ENCODE peak calls at places on chromosomes 2 and 18, in nine cellular contexts. C is cardiac muscle cell, Z is esophagus muscularis mucosa, R is prostate gland, K is thoracic aorta, U is tibial nerve, E is ascending aorta, J is BE2C, P is right lobe of liver. M is an unnamed sample.

GRCh38 chr2:139492301-139492700 is 712.1 kb upstream of the NXPH2 start:
- DNase-seq in K (no peak), U (no peak), C (no peak), P (no peak), Z (no peak), J (no peak), E (no peak), R (no peak), M (no peak)

GRCh38 chr2:127083819-127084503 is 23.0 kb downstream of the BIN1 start:
- DNase-seq in C (no peak), P (peak; percentile 86), E (no peak), K (peak; percentile 38), J (no peak), U (peak; percentile 95), R (peak; percentile 77), Z (peak; percentile 96), M (peak; percentile 64)

GRCh38 chr2:233769260-233769659 is 8.9 kb upstream of the MROH2A start:
- DNase-seq in E (no peak), Z (peak; percentile 60), R (no peak), U (no peak), K (no peak), P (no peak), J (no peak), C (no peak), M (no peak)

GRCh38 chr2:208546860-208547650 is 140.5 kb downstream of the PTH2R start:
- DNase-seq in Z (no peak), R (no peak), J (no peak), P (no peak), E (no peak), C (no peak), U (no peak), K (no peak), M (peak; percentile 55)

GRCh38 chr2:177530513-177531039 is 138.0 kb downstream of the AGPS start:
- DNase-seq in J (peak; percentile 34), R (no peak), U (no peak), K (no peak), Z (no peak), C (no peak), E (no peak), P (no peak), M (no peak)

GRCh38 chr2:48530033-48530804 is at the start of gene STON1:
- DNase-seq in E (no peak), R (peak; percentile 71), U (peak; percentile 53), J (peak; percentile 13), Z (no peak), P (peak; percentile 63), C (peak; percentile 53), K (no peak), M (no peak)

GRCh38 chr18:24875286-24875685 is 414.8 kb downstream of the HRH4 start:
- DNase-seq in U (no peak), J (no peak), C (no peak), P (no peak), Z (no peak), R (no peak), E (no peak), K (no peak), M (no peak)

GRCh38 chr2:33655626-33656025 is 56.5 kb upstream of the FAM98A start:
- DNase-seq in R (no peak), U (no peak), C (no peak), E (no peak), P (no peak), K (no peak), J (no peak), Z (no peak), M (no peak)

GRCh38 chr2:234670052-234670451 is 173.2 kb upstream of the ARL4C start:
- DNase-seq in J (no peak), Z (peak; percentile 24), P (no peak), K (no peak), C (no peak), R (no peak), U (no peak), E (no peak), M (peak; percentile 94)

GRCh38 chr2:65393743-65394422 is 38.5 kb downstream of the SPRED2 start:
- DNase-seq in P (no peak), C (no peak), U (no peak), E (no peak), R (no peak), Z (no peak), J (no peak), K (no peak), M (no peak)

GRCh38 chr18:23330423-23330822 is 122.7 kb upstream of the RIOK3 start:
- DNase-seq in K (no peak), C (no peak), R (no peak), E (no peak), Z (no peak), U (no peak), P (no peak), J (no peak), M (no peak)

GRCh38 chr2:219514196-219514761 is at the start of gene ASIC4:
- DNase-seq in R (no peak), P (no peak), K (no peak), Z (no peak), C (peak; percentile 62), U (no peak), E (no peak), J (peak; percentile 76), M (no peak)

GRCh38 chr18:2918761-2919550 is 72.2 kb downstream of the EMILIN2 start:
- DNase-seq in J (no peak), C (no peak), K (no peak), R (no peak), U (no peak), P (no peak), Z (no peak), E (no peak), M (no peak)
- H3K4me3 ChIP-seq in J (no peak overlapping the region), C (no peak overlapping the region), K (no peak overlapping the region), R (no peak overlapping the region), U (no peak overlapping the region), P (no peak overlapping the region), Z (no peak overlapping the region), E (no peak overlapping the region), M (no peak overlapping the region)

GRCh38 chr2:206797376-206797775 is 32.0 kb downstream of the FASTKD2 start:
- DNase-seq in E (no peak), J (peak; percentile 49), R (no peak), Z (no peak), P (no peak), U (no peak), C (no peak), K (no peak), M (no peak)
- TF ChIP-seq CTCF in E (no peak), J (no peak), R (no peak), Z (no peak), P (no peak), U (no peak), C (no peak), K (no peak), M (no peak)

DNA sequence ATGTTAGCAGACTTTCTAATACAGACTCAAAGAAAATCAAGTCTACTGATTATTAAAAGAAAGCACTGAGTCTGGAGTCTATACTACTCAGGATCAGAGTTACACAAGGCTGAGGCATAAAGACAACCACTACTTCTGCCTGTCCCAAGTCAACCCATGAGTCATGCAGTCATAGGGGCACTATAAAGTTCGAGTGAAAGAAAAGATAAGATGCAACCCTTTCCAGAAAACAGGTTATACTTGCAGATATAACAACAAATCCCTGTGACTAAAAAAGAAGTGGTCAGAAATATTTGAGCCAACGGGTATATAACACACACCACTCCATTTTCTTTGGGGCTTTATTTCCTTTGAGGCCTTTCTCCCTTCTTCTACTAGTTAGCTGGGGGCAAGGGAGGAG is 18.6 kb upstream of the SCRN3 start:
- DNase-seq in C (no peak), R (no peak), P (no peak), U (no peak), J (no peak), K (no peak), E (no peak), Z (no peak), M (peak; percentile 17)
- H3K36me3 ChIP-seq in C (peaks cover 67% of the 10 kb centered on the region), R (peaks cover 8% of the 10 kb centered on the region), P (peaks cover 75% of the 10 kb centered on the region), U (peaks cover 78% of the 10 kb centered on the region), J (no peaks in the 10 kb centered on the region), K (peaks cover 33% of the 10 kb centered on the region), E (peaks cover 78% of the 10 kb centered on the region), Z (peaks cover 94% of the 10 kb centered on the region), M (peaks cover 10% of the 10 kb centered on the region)

DNA sequence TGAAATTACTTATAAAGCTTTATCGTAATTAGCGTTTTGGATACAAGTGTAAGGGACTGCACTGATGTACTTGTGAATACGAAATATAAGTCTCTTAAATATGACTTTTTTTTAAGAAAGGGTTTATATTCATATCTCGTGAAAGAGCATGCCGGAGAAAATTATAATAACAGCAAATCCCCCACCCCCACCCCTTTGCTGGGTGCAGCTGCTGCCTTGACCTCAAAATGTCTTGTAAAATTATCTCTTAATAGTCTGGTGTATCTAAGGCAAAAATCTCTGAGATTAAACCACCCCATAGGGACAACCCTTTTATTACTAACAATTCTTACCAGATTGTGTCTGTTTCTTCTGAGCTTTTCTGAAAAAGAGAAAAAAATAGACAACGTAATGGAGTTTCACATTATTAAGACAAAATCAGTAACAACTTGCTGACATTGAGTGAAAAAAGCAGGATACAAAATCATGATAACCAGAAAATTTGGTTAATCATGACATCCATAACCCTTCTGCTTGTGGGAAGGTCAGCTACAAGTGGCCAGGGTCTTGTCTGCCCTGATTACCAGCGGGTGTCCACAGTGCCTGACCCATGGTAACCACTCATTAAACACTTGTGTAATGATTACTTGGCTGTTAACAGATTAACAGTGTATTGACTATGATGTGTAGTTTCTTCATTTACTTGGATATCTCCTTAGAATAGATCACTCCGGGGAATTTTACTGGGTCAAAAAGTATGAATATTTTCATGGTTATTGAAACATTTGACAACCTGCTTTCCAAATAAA is 1.5 kb downstream of the STRADB start:
- DNase-seq in J (no peak), R (no peak), U (no peak), C (no peak), E (no peak), K (no peak), Z (no peak), P (no peak), M (no peak)
- H3K4me3 ChIP-seq in J (no peak overlapping the region), R (peak overlapping the region; percentile 96), U (no peak overlapping the region), C (peak overlapping the region; percentile 96), E (peak overlapping the region; percentile 90), K (peak overlapping the region; percentile 87), Z (peak overlapping the region; percentile 93), P (peak overlapping the region; percentile 95), M (no peak overlapping the region)

GRCh38 chr2:1886405-1886992 is 142.2 kb upstream of the PXDN start:
- DNase-seq in C (peak; percentile 87), E (no peak), R (peak; percentile 68), J (peak; percentile 74), U (peak; percentile 63), P (peak; percentile 77), Z (no peak), K (no peak), M (peak; percentile 47)
- TF ChIP-seq CTCF in C (peak; percentile 77), E (peak; percentile 38), R (peak; percentile 58), J (peak; percentile 67), U (peak; percentile 37), P (peak; percentile 61), Z (peak; percentile 50), K (peak; percentile 16), M (peak; percentile 56)